ENCODE peak calls at places on chromosomes 2 and 18, in ten cellular contexts. O, R, G, M, A, Y, L, P, Z and Q are unnamed samples.

GRCh38 chr2:134252092-134252775 is 1.6 kb upstream of the MGAT5 start:
- DNase-seq in G (no peak), A (no peak), Z (peak), Y (no peak), P (no peak), O (no peak), M (no peak), R (peak), L (no peak), Q (no peak)

GRCh38 chr2:65430515-65431416 is 1.6 kb downstream of the SPRED2 start:
- DNase-seq in Y (peak), R (peak), A (no peak), O (peak), Z (peak), L (no peak), P (no peak), G (peak), M (peak), Q (peak)

GRCh38 chr2:205069928-205070327 is 524.7 kb downstream of the PARD3B start:
- DNase-seq in L (no peak), P (no peak), G (no peak), R (no peak), Z (no peak), O (no peak), Y (no peak), M (no peak), A (no peak), Q (no peak)

GRCh38 chr2:189913851-189914250 is 129.6 kb downstream of the PMS1 start:
- DNase-seq in O (no peak), R (no peak), A (no peak), Y (no peak), G (no peak), L (no peak), P (no peak), M (no peak), Z (no peak), Q (no peak)

GRCh38 chr2:217279571-217279970 is 419.7 kb upstream of the TNP1 start:
- DNase-seq in L (no peak), Z (no peak), O (peak), R (no peak), A (peak), P (no peak), Y (no peak), G (peak), M (no peak), Q (no peak)

GRCh38 chr2:232875256-232876070 is 5.4 kb downstream of the SNORC start:
- DNase-seq in Z (no peak), O (no peak), G (no peak), R (peak), Y (no peak), P (no peak), A (no peak), L (peak), M (no peak), Q (no peak)

GRCh38 chr18:9839806-9840205 is 46.0 kb upstream of the TXNDC2 start:
- DNase-seq in A (no peak), Z (no peak), L (no peak), R (no peak), G (no peak), O (no peak), M (peak), Y (no peak), P (no peak), Q (no peak)

GRCh38 chr18:25467226-25468065 is 115.5 kb upstream of the ZNF521 start:
- DNase-seq in P (no peak), O (no peak), G (no peak), M (peak), R (no peak), A (no peak), Y (no peak), Z (no peak), L (no peak), Q (no peak)

GRCh38 chr2:236794074-236794473 is 224.4 kb downstream of the ACKR3 start:
- DNase-seq in M (no peak), R (no peak), O (no peak), Y (no peak), G (no peak), P (no peak), Z (no peak), L (no peak), A (no peak), Q (no peak)

GRCh38 chr2:24971300-24971549 is 530 bp downstream of the DNAJC27 start:
- DNase-seq in L (no peak), A (no peak), M (no peak), R (no peak), Z (no peak), G (no peak), O (no peak), Y (no peak), P (no peak), Q (no peak)

GRCh38 chr18:12251311-12251710 is 2.9 kb upstream of the CIDEA start:
- DNase-seq in Y (no peak), P (no peak), R (no peak), Z (no peak), M (no peak), G (no peak), O (no peak), A (no peak), L (no peak), Q (no peak)

GRCh38 chr2:2720351-2720750 is 389.3 kb upstream of the MYT1L start:
- DNase-seq in Z (no peak), O (no peak), A (no peak), L (no peak), G (no peak), Y (no peak), P (no peak), R (no peak), M (no peak), Q (no peak)